ENCODE peak calls at places on chromosomes 5 and 9, in ten cellular contexts. One of them, this sample, is unnamed.
A peak's percentile ranks its signal among the peaks of the same experiment; 100 is the strongest.

GRCh38 chr5:120609570-120609969 is 145.5 kb downstream of the PRR16 start:
- DNase-seq in adrenal gland: no peak
- DNase-seq in GM23248: peak; percentile 21
- DNase-seq in right lobe of liver: no peak
- DNase-seq in tibial nerve: no peak
- DNase-seq in heart right ventricle: no peak
- DNase-seq in endodermal cell: no peak
- DNase-seq in ovary: no peak
- DNase-seq in tibial artery: no peak
- DNase-seq in heart left ventricle: no peak
- DNase-seq in this sample: no peak

GRCh38 chr5:86671536-86671935 is 53.8 kb downstream of the COX7C start:
- DNase-seq in GM23248: no peak
- DNase-seq in adrenal gland: no peak
- DNase-seq in tibial artery: no peak
- DNase-seq in right lobe of liver: no peak
- DNase-seq in tibial nerve: no peak
- DNase-seq in endodermal cell: no peak
- DNase-seq in heart left ventricle: no peak
- DNase-seq in ovary: no peak
- DNase-seq in heart right ventricle: no peak
- DNase-seq in this sample: no peak

GRCh38 chr5:10825897-10826644 is 65.0 kb upstream of the DAP start:
- DNase-seq in heart left ventricle: no peak
- DNase-seq in adrenal gland: no peak
- DNase-seq in heart right ventricle: no peak
- DNase-seq in tibial nerve: no peak
- DNase-seq in GM23248: no peak
- DNase-seq in endodermal cell: peak; percentile 68
- DNase-seq in right lobe of liver: no peak
- DNase-seq in ovary: no peak
- DNase-seq in tibial artery: no peak
- DNase-seq in this sample: no peak

GRCh38 chr5:134365604-134366003 is 1.4 kb downstream of the CDKL3 start:
- DNase-seq in ovary: no peak
- DNase-seq in tibial artery: no peak
- DNase-seq in heart left ventricle: no peak
- DNase-seq in adrenal gland: no peak
- DNase-seq in tibial nerve: no peak
- DNase-seq in right lobe of liver: no peak
- DNase-seq in heart right ventricle: no peak
- DNase-seq in GM23248: no peak
- DNase-seq in endodermal cell: no peak
- DNase-seq in this sample: no peak

GRCh38 chr5:87340716-87341115 is 72.0 kb downstream of the CCNH start:
- DNase-seq in ovary: no peak
- DNase-seq in right lobe of liver: no peak
- DNase-seq in GM23248: no peak
- DNase-seq in heart left ventricle: no peak
- DNase-seq in tibial artery: no peak
- DNase-seq in heart right ventricle: no peak
- DNase-seq in adrenal gland: no peak
- DNase-seq in endodermal cell: no peak
- DNase-seq in tibial nerve: no peak
- DNase-seq in this sample: no peak

GRCh38 chr5:42059778-42060464 is 134.8 kb downstream of the FBXO4 start:
- DNase-seq in ovary: no peak
- DNase-seq in tibial nerve: no peak
- DNase-seq in GM23248: no peak
- DNase-seq in heart right ventricle: no peak
- DNase-seq in tibial artery: no peak
- DNase-seq in right lobe of liver: no peak
- DNase-seq in adrenal gland: no peak
- DNase-seq in heart left ventricle: no peak
- DNase-seq in endodermal cell: no peak
- DNase-seq in this sample: no peak

GRCh38 chr5:142079243-142079642 is 29.3 kb upstream of the NDFIP1 start:
- DNase-seq in GM23248: no peak
- DNase-seq in heart left ventricle: no peak
- DNase-seq in tibial nerve: no peak
- DNase-seq in heart right ventricle: no peak
- DNase-seq in endodermal cell: peak; percentile 7
- DNase-seq in adrenal gland: no peak
- DNase-seq in tibial artery: no peak
- DNase-seq in right lobe of liver: no peak
- DNase-seq in ovary: no peak
- DNase-seq in this sample: no peak

GRCh38 chr9:134323741-134324358 is 2.4 kb upstream of the RXRA start:
- DNase-seq in adrenal gland: peak; percentile 41
- DNase-seq in right lobe of liver: peak; percentile 89
- DNase-seq in GM23248: peak; percentile 73
- DNase-seq in heart right ventricle: peak; percentile 55
- DNase-seq in heart left ventricle: peak; percentile 73
- DNase-seq in tibial nerve: no peak
- DNase-seq in endodermal cell: peak; percentile 67
- DNase-seq in ovary: peak; percentile 20
- DNase-seq in tibial artery: peak; percentile 75
- DNase-seq in this sample: no peak

DNA sequence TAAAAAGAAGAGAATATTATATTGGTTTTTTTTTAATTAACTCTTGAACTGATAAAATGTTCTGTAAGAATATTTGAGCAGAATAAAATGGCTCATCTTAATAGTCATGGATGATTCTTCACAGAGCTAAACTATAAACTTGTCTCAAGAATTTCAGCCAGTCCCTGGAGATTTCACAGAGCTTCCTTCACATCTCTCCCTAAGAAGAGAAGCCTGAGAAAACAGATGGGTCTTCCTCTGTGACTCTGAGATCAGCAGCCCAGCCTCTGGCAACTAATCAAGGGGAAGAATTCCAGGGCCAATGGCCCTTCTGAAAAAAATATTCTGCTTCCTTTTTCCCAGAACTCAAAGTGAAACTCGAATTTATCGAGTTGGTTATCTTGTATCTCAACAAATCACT is 122.2 kb upstream of the ITGA1 start:
- DNase-seq in tibial nerve: no peak
- DNase-seq in ovary: no peak
- DNase-seq in right lobe of liver: no peak
- DNase-seq in tibial artery: no peak
- DNase-seq in heart left ventricle: peak; percentile 30
- DNase-seq in GM23248: peak; percentile 21
- DNase-seq in adrenal gland: peak; percentile 42
- DNase-seq in heart right ventricle: peak; percentile 64
- DNase-seq in endodermal cell: no peak
- DNase-seq in this sample: peak; percentile 22
- H3K4me3 ChIP-seq in tibial nerve: no peak overlapping the region
- H3K4me3 ChIP-seq in ovary: no peak overlapping the region
- H3K4me3 ChIP-seq in right lobe of liver: no peak overlapping the region
- H3K4me3 ChIP-seq in tibial artery: peak overlapping the region; percentile 22
- H3K4me3 ChIP-seq in heart left ventricle: peak overlapping the region; percentile 26
- H3K4me3 ChIP-seq in GM23248: no peak overlapping the region
- H3K4me3 ChIP-seq in adrenal gland: peak overlapping the region; percentile 9
- H3K4me3 ChIP-seq in heart right ventricle: no peak overlapping the region
- H3K4me3 ChIP-seq in endodermal cell: no peak overlapping the region
- H3K4me3 ChIP-seq in this sample: no peak overlapping the region

GRCh38 chr5:154086123-154086522 is 47.4 kb downstream of the MFAP3 start:
- DNase-seq in adrenal gland: no peak
- DNase-seq in heart right ventricle: no peak
- DNase-seq in ovary: no peak
- DNase-seq in tibial nerve: no peak
- DNase-seq in endodermal cell: no peak
- DNase-seq in right lobe of liver: no peak
- DNase-seq in tibial artery: no peak
- DNase-seq in heart left ventricle: no peak
- DNase-seq in GM23248: no peak
- DNase-seq in this sample: no peak

GRCh38 chr5:154084255-154084654 is 45.5 kb downstream of the MFAP3 start:
- DNase-seq in tibial nerve: no peak
- DNase-seq in right lobe of liver: no peak
- DNase-seq in ovary: no peak
- DNase-seq in adrenal gland: no peak
- DNase-seq in tibial artery: no peak
- DNase-seq in heart right ventricle: no peak
- DNase-seq in endodermal cell: no peak
- DNase-seq in GM23248: no peak
- DNase-seq in heart left ventricle: no peak
- DNase-seq in this sample: no peak

GRCh38 chr5:154087260-154087659 is 48.5 kb downstream of the MFAP3 start:
- DNase-seq in heart left ventricle: no peak
- DNase-seq in tibial artery: no peak
- DNase-seq in endodermal cell: no peak
- DNase-seq in tibial nerve: no peak
- DNase-seq in heart right ventricle: no peak
- DNase-seq in adrenal gland: no peak
- DNase-seq in ovary: no peak
- DNase-seq in GM23248: peak; percentile 63
- DNase-seq in right lobe of liver: no peak
- DNase-seq in this sample: no peak

GRCh38 chr5:154088801-154089200 is 50.0 kb downstream of the MFAP3 start:
- DNase-seq in endodermal cell: no peak
- DNase-seq in tibial artery: no peak
- DNase-seq in GM23248: no peak
- DNase-seq in heart right ventricle: no peak
- DNase-seq in right lobe of liver: no peak
- DNase-seq in ovary: no peak
- DNase-seq in tibial nerve: no peak
- DNase-seq in adrenal gland: no peak
- DNase-seq in heart left ventricle: no peak
- DNase-seq in this sample: no peak

DNA sequence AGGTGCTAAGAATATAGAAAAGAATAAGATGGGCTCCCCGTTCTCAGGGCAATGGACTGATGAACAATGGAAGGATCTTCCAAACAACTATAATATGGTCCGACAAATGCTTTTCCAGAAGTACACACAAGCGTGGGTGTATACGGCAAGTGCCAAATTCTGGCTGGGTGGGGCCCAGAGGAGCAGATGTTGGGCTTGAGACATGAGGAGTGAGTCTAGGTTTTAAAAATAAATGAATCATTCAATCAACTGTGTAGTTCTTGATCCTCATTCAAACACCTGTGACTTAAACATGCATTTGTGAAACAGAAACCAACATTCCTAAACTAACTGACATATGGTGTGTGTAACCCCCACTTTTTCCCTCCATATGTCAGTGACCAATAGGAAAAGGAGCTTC is 47.9 kb downstream of the MFAP3 start:
- DNase-seq in GM23248: peak; percentile 59
- DNase-seq in heart right ventricle: no peak
- DNase-seq in heart left ventricle: peak; percentile 49
- DNase-seq in right lobe of liver: no peak
- DNase-seq in ovary: no peak
- DNase-seq in endodermal cell: no peak
- DNase-seq in tibial nerve: no peak
- DNase-seq in tibial artery: no peak
- DNase-seq in adrenal gland: no peak
- DNase-seq in this sample: no peak
- H3K27ac ChIP-seq in GM23248: no peak overlapping the region
- H3K27ac ChIP-seq in heart right ventricle: no peak overlapping the region
- H3K27ac ChIP-seq in heart left ventricle: no peak overlapping the region
- H3K27ac ChIP-seq in right lobe of liver: no peak overlapping the region
- H3K27ac ChIP-seq in ovary: no peak overlapping the region
- H3K27ac ChIP-seq in endodermal cell: no peak overlapping the region
- H3K27ac ChIP-seq in tibial nerve: no peak overlapping the region
- H3K27ac ChIP-seq in tibial artery: no peak overlapping the region
- H3K27ac ChIP-seq in adrenal gland: no peak overlapping the region
- H3K27ac ChIP-seq in this sample: no peak overlapping the region

GRCh38 chr5:139693676-139694364 is 45.7 kb downstream of the CXXC5 start:
- DNase-seq in adrenal gland: no peak
- DNase-seq in heart left ventricle: no peak
- DNase-seq in endodermal cell: no peak
- DNase-seq in heart right ventricle: no peak
- DNase-seq in GM23248: peak; percentile 51
- DNase-seq in right lobe of liver: no peak
- DNase-seq in tibial nerve: no peak
- DNase-seq in ovary: no peak
- DNase-seq in tibial artery: no peak
- DNase-seq in this sample: no peak

GRCh38 chr5:139692605-139693340 is 44.6 kb downstream of the CXXC5 start:
- DNase-seq in tibial artery: no peak
- DNase-seq in heart right ventricle: no peak
- DNase-seq in adrenal gland: no peak
- DNase-seq in tibial nerve: no peak
- DNase-seq in GM23248: no peak
- DNase-seq in heart left ventricle: no peak
- DNase-seq in endodermal cell: peak; percentile 66
- DNase-seq in ovary: no peak
- DNase-seq in right lobe of liver: no peak
- DNase-seq in this sample: no peak

GRCh38 chr5:139691275-139691629 is 43.1 kb downstream of the CXXC5 start:
- DNase-seq in tibial nerve: no peak
- DNase-seq in GM23248: no peak
- DNase-seq in adrenal gland: no peak
- DNase-seq in heart left ventricle: no peak
- DNase-seq in right lobe of liver: no peak
- DNase-seq in ovary: no peak
- DNase-seq in tibial artery: no peak
- DNase-seq in heart right ventricle: no peak
- DNase-seq in endodermal cell: no peak
- DNase-seq in this sample: no peak

GRCh38 chr5:139690385-139691274 is 42.5 kb downstream of the CXXC5 start:
- DNase-seq in GM23248: peak; percentile 87
- DNase-seq in right lobe of liver: no peak
- DNase-seq in tibial artery: no peak
- DNase-seq in heart left ventricle: no peak
- DNase-seq in endodermal cell: peak; percentile 75
- DNase-seq in adrenal gland: peak; percentile 49
- DNase-seq in ovary: peak; percentile 31
- DNase-seq in heart right ventricle: no peak
- DNase-seq in tibial nerve: no peak
- DNase-seq in this sample: peak; percentile 75

DNA sequence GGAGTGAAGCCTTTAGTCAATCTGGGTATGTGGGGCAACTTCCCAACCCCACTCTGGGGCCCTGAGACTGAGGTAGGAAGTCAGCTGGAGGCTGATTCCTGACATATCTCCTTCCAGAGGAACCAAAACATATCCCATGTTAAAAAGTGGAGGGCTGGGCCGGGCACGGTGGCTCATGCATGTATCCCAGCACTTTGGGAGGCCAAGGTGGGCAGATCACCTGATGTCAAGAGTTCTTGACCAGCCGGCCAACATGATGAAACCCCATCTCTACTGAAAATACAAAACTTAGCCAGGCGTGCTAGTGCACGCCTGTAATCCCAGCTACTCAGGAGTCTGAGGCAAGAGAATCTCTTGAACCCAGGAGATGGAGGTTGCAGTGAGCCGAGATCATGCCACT is 44.0 kb downstream of the CXXC5 start:
- DNase-seq in tibial nerve: no peak
- DNase-seq in heart right ventricle: no peak
- DNase-seq in tibial artery: no peak
- DNase-seq in GM23248: no peak
- DNase-seq in adrenal gland: no peak
- DNase-seq in right lobe of liver: no peak
- DNase-seq in ovary: no peak
- DNase-seq in endodermal cell: no peak
- DNase-seq in heart left ventricle: no peak
- DNase-seq in this sample: no peak
- H3K36me3 ChIP-seq in tibial nerve: no peaks in the 10 kb centered on the region
- H3K36me3 ChIP-seq in heart right ventricle: no peaks in the 10 kb centered on the region
- H3K36me3 ChIP-seq in tibial artery: no peaks in the 10 kb centered on the region
- H3K36me3 ChIP-seq in GM23248: peaks cover 8% of the 10 kb centered on the region
- H3K36me3 ChIP-seq in adrenal gland: no peaks in the 10 kb centered on the region
- H3K36me3 ChIP-seq in right lobe of liver: no peaks in the 10 kb centered on the region
- H3K36me3 ChIP-seq in ovary: no peaks in the 10 kb centered on the region
- H3K36me3 ChIP-seq in endodermal cell: no peaks in the 10 kb centered on the region
- H3K36me3 ChIP-seq in heart left ventricle: no peaks in the 10 kb centered on the region
- H3K36me3 ChIP-seq in this sample: no peaks in the 10 kb centered on the region

GRCh38 chr5:128966846-128967245 is 1.6 kb downstream of the SLC27A6 start:
- DNase-seq in adrenal gland: no peak
- DNase-seq in tibial nerve: no peak
- DNase-seq in endodermal cell: no peak
- DNase-seq in ovary: no peak
- DNase-seq in tibial artery: no peak
- DNase-seq in heart left ventricle: no peak
- DNase-seq in GM23248: no peak
- DNase-seq in heart right ventricle: no peak
- DNase-seq in right lobe of liver: no peak
- DNase-seq in this sample: no peak

GRCh38 chr5:128966375-128966774 is 1.1 kb downstream of the SLC27A6 start:
- DNase-seq in tibial nerve: no peak
- DNase-seq in tibial artery: no peak
- DNase-seq in endodermal cell: peak; percentile 68
- DNase-seq in right lobe of liver: no peak
- DNase-seq in heart right ventricle: no peak
- DNase-seq in GM23248: no peak
- DNase-seq in adrenal gland: no peak
- DNase-seq in heart left ventricle: peak; percentile 30
- DNase-seq in ovary: no peak
- DNase-seq in this sample: no peak

GRCh38 chr5:128962211-128962610 is 3.1 kb upstream of the SLC27A6 start:
- DNase-seq in adrenal gland: no peak
- DNase-seq in tibial artery: no peak
- DNase-seq in heart left ventricle: no peak
- DNase-seq in GM23248: no peak
- DNase-seq in tibial nerve: no peak
- DNase-seq in ovary: no peak
- DNase-seq in right lobe of liver: no peak
- DNase-seq in heart right ventricle: no peak
- DNase-seq in endodermal cell: peak; percentile 54
- DNase-seq in this sample: no peak

GRCh38 chr5:128965638-128966302 is 482 bp downstream of the SLC27A6 start:
- DNase-seq in heart right ventricle: no peak
- DNase-seq in GM23248: no peak
- DNase-seq in tibial artery: no peak
- DNase-seq in adrenal gland: no peak
- DNase-seq in ovary: peak; percentile 7
- DNase-seq in endodermal cell: peak; percentile 73
- DNase-seq in right lobe of liver: no peak
- DNase-seq in tibial nerve: no peak
- DNase-seq in heart left ventricle: no peak
- DNase-seq in this sample: no peak

GRCh38 chr5:128965011-128965637 is at the start of gene SLC27A6:
- DNase-seq in tibial nerve: no peak
- DNase-seq in heart left ventricle: peak; percentile 63
- DNase-seq in GM23248: no peak
- DNase-seq in endodermal cell: peak; percentile 87
- DNase-seq in ovary: peak; percentile 15
- DNase-seq in adrenal gland: peak; percentile 44
- DNase-seq in tibial artery: no peak
- DNase-seq in heart right ventricle: peak; percentile 30
- DNase-seq in right lobe of liver: no peak
- DNase-seq in this sample: peak; percentile 14
- H3K4me3 ChIP-seq in tibial nerve: peak within 1 kb of the TSS; percentile 15
- H3K4me3 ChIP-seq in heart left ventricle: peak within 1 kb of the TSS; percentile 58
- H3K4me3 ChIP-seq in GM23248: no peak within 1 kb of the TSS
- H3K4me3 ChIP-seq in endodermal cell: peak within 1 kb of the TSS; percentile 79
- H3K4me3 ChIP-seq in ovary: peak within 1 kb of the TSS; percentile 34
- H3K4me3 ChIP-seq in adrenal gland: peak within 1 kb of the TSS; percentile 47
- H3K4me3 ChIP-seq in tibial artery: no peak within 1 kb of the TSS
- H3K4me3 ChIP-seq in heart right ventricle: peak within 1 kb of the TSS; percentile 41
- H3K4me3 ChIP-seq in right lobe of liver: no peak within 1 kb of the TSS
- H3K4me3 ChIP-seq in this sample: peak within 1 kb of the TSS; percentile 17

This sample was measured in uterus.